ENCODE peak calls at places on chromosome 2, in seven cellular contexts. M is body of pancreas; K is Karpas-422; D is RWPE2; P is CD4-positive, alpha-beta memory T cell; W is IMR-90; A is dorsolateral prefrontal cortex. Q is an unnamed sample.

GRCh38 chr2:62042944-62043343 is 137.5 kb downstream of the COMMD1 start:
- DNase-seq in M (peak; percentile 6), K (no peak), D (no peak), P (no peak), W (peak; percentile 23), A (no peak), Q (no peak)

GRCh38 chr2:220001693-220002260 is 374.3 kb downstream of the SLC4A3 start:
- DNase-seq in M (no peak), K (no peak), D (no peak), P (no peak), W (peak; percentile 58), A (no peak), Q (no peak)

GRCh38 chr2:28621172-28622100 is 125.6 kb downstream of the PLB1 start:
- DNase-seq in M (peak; percentile 95), K (no peak), D (no peak), P (peak; percentile 94), W (peak; percentile 98), A (peak; percentile 44), Q (peak; percentile 93)

GRCh38 chr2:101401906-101402305 is 14.6 kb upstream of the CREG2 start:
- DNase-seq in M (no peak), K (no peak), D (no peak), P (no peak), W (no peak), A (no peak), Q (no peak)

GRCh38 chr2:54967269-54967668 is 83.0 kb downstream of the RTN4 start:
- DNase-seq in M (no peak), K (no peak), D (no peak), P (no peak), W (no peak), A (no peak), Q (no peak)

GRCh38 chr2:181114021-181114420 is 133.6 kb downstream of the UBE2E3 start:
- DNase-seq in M (no peak), K (no peak), D (no peak), P (no peak), W (no peak), A (no peak), Q (no peak)

GRCh38 chr2:28164280-28164801 is 228.3 kb upstream of the FOSL2 start:
- DNase-seq in M (peak; percentile 14), K (no peak), D (no peak), P (no peak), W (peak; percentile 64), A (no peak), Q (no peak)

GRCh38 chr2:73243884-73244570 is 9.9 kb downstream of the CCT7 start:
- DNase-seq in M (no peak), K (no peak), D (peak; percentile 87), P (no peak), W (peak; percentile 63), A (no peak), Q (no peak)

GRCh38 chr2:11346129-11346528 is 1.7 kb upstream of the ROCK2 start:
- DNase-seq in M (no peak), K (no peak), D (no peak), P (no peak), W (no peak), A (no peak), Q (no peak)

GRCh38 chr2:58110765-58111164 is 64.2 kb downstream of the VRK2 start:
- DNase-seq in M (no peak), K (no peak), D (no peak), P (no peak), W (no peak), A (no peak), Q (no peak)
- H3K27ac ChIP-seq in M (no peak overlapping the region), K (no peak overlapping the region), D (peak overlapping the region; percentile 94), P (no peak overlapping the region), W (no peak overlapping the region), A (no peak overlapping the region), Q (no peak overlapping the region)

DNA sequence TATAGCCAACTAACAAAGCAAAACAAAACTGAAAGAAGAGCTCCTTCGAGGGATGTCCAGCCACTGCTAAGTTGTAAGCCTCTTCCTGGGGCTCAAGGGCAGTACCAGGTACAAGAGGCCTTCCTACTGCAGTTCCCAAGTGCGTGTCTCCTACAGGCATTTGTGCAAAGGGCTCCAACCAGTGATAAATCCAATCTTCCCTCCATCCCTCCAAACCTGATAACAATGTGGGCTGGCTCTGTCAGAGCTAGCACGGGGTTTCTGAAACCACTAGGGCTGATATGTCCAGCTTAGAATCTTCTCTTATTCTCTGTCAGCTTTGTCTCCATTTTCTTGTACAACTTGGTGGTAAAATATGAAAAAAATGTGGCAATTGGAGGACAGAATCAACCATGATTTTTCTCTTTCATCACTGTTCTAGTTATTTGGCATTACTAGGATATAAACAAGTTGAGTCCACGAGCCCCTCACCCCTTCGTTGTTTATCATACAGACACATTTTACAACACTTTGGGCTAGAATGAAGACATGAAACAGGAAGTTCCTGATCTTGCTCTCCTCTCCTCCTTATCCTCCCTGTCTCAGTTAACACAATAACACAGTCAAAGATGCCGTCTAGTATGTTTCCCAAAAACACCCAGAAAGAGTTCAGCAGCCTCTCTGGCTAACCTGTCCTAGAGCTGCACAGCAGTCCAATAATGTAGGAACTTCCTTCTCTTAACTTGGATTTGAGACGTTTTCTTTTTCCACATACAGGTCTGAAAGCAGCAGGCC is 35.4 kb upstream of the WIPF1 start:
- DNase-seq in M (no peak), K (peak; percentile 66), D (no peak), P (no peak), W (no peak), A (no peak), Q (no peak)
- H3K4me3 ChIP-seq in M (no peak overlapping the region), K (peak overlapping the region; percentile 70), D (no peak overlapping the region), P (peak overlapping the region; percentile 72), W (no peak overlapping the region), A (peak overlapping the region; percentile 31), Q (peak overlapping the region; percentile 78)

GRCh38 chr2:217974389-217975005 is 28.3 kb downstream of the TNS1 start:
- DNase-seq in M (no peak), K (no peak), D (no peak), P (no peak), W (no peak), A (no peak), Q (no peak)

GRCh38 chr2:217971166-217971565 is 31.6 kb downstream of the TNS1 start:
- DNase-seq in M (no peak), K (no peak), D (no peak), P (no peak), W (no peak), A (no peak), Q (no peak)

GRCh38 chr2:217972490-217972889 is 30.3 kb downstream of the TNS1 start:
- DNase-seq in M (no peak), K (no peak), D (no peak), P (no peak), W (no peak), A (no peak), Q (no peak)

GRCh38 chr2:217972037-217972436 is 30.8 kb downstream of the TNS1 start:
- DNase-seq in M (no peak), K (no peak), D (no peak), P (no peak), W (no peak), A (no peak), Q (no peak)

GRCh38 chr2:217973008-217973787 is 29.6 kb downstream of the TNS1 start:
- DNase-seq in M (no peak), K (no peak), D (no peak), P (no peak), W (no peak), A (no peak), Q (no peak)
- H3K27ac ChIP-seq in M (no peak overlapping the region), K (no peak overlapping the region), D (no peak overlapping the region), P (no peak overlapping the region), W (no peak overlapping the region), A (no peak overlapping the region), Q (no peak overlapping the region)

GRCh38 chr2:219000569-219000960 is 7.3 kb upstream of the CRYBA2 start:
- DNase-seq in M (peak; percentile 74), K (no peak), D (peak; percentile 47), P (no peak), W (no peak), A (no peak), Q (no peak)
- H3K4me3 ChIP-seq in M (no peak overlapping the region), K (no peak overlapping the region), D (no peak overlapping the region), P (no peak overlapping the region), W (no peak overlapping the region), A (no peak overlapping the region), Q (no peak overlapping the region)

GRCh38 chr2:1744151-1744445 is 217 bp downstream of the PXDN start:
- DNase-seq in M (no peak), K (no peak), D (peak; percentile 64), P (no peak), W (no peak), A (peak; percentile 31), Q (no peak)

GRCh38 chr2:1742680-1743395 is 1.5 kb downstream of the PXDN start:
- DNase-seq in M (peak; percentile 57), K (no peak), D (peak; percentile 90), P (no peak), W (peak; percentile 90), A (peak; percentile 74), Q (no peak)

GRCh38 chr2:1745171-1746023 is 1.1 kb upstream of the PXDN start:
- DNase-seq in M (no peak), K (no peak), D (no peak), P (no peak), W (no peak), A (peak; percentile 31), Q (no peak)

GRCh38 chr2:1743396-1744150 is 742 bp downstream of the PXDN start:
- DNase-seq in M (no peak), K (no peak), D (peak; percentile 61), P (no peak), W (peak; percentile 56), A (peak; percentile 16), Q (no peak)

GRCh38 chr2:1744446-1745170 is at the start of gene PXDN:
- DNase-seq in M (no peak), K (no peak), D (peak; percentile 69), P (no peak), W (peak; percentile 65), A (peak; percentile 56), Q (no peak)
- H3K27ac ChIP-seq in M (peak within 1 kb of the TSS; percentile 47), K (no peak within 1 kb of the TSS), D (peak within 1 kb of the TSS; percentile 84), P (no peak within 1 kb of the TSS), W (peak within 1 kb of the TSS; percentile 97), A (no peak within 1 kb of the TSS), Q (no peak within 1 kb of the TSS)

DNA sequence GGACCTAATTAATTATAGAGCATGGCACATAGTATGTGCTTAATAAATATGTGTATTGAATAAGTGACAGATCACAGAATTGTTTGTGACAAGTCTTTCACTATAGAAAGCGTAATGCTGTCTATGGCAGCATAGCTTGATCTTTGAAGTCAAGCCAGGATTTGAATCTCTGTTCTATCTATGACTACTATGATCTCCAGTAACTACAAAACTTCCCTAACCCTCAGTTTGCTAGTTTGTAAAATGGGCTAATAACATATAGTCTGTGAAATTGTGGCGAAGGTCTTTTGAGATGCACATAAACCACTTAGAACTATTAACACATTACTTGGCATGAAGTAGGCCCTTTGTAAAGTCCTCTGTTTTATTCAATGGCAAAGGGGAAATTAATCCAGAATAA is 4.0 kb upstream of the FHL2 start:
- DNase-seq in M (no peak), K (no peak), D (no peak), P (no peak), W (no peak), A (no peak), Q (no peak)
- H3K4me3 ChIP-seq in M (no peak overlapping the region), K (no peak overlapping the region), D (no peak overlapping the region), P (no peak overlapping the region), W (no peak overlapping the region), A (no peak overlapping the region), Q (no peak overlapping the region)

Q was measured in CD8-positive, alpha-beta memory T cell.